ENCODE peak calls at places on chromosomes 2 and 18, in ten cellular contexts. L is brain microvascular endothelial cell; J is endothelial cell; B is GM12865; O is activated T-helper 1 cell treated with anti-CD3 and anti-CD28 coated beads, Interleukin-2, amount 50 U/mL, for 16 hours; U is RWPE1; G is BJ; A is Peyer's patch; P is pons; Z is AG09309. X is an unnamed sample.

GRCh38 chr2:236887519-236887918 is 198.2 kb upstream of the COPS8 start:
- DNase-seq in L (peak), J (no peak), B (no peak), O (no peak), U (no peak), G (peak), A (no peak), P (no peak), Z (peak), X (no peak)

GRCh38 chr18:80171190-80171872 is 62.3 kb downstream of the ADNP2 start:
- DNase-seq in L (no peak), J (peak), B (peak), O (no peak), U (peak), G (no peak), A (peak), P (peak), Z (peak), X (peak)

GRCh38 chr2:14751581-14751980 is 119.1 kb downstream of the LRATD1 start:
- DNase-seq in L (no peak), J (no peak), B (no peak), O (no peak), U (peak), G (no peak), A (no peak), P (no peak), Z (no peak), X (no peak)

GRCh38 chr2:162037028-162037795 is 36.8 kb downstream of the DPP4 start:
- DNase-seq in L (no peak), J (no peak), B (no peak), O (no peak), U (no peak), G (no peak), A (no peak), P (no peak), Z (no peak), X (no peak)

GRCh38 chr2:18117592-18117991 is 239.1 kb downstream of the KCNS3 start:
- DNase-seq in L (peak), J (peak), B (peak), O (no peak), U (peak), G (no peak), A (no peak), P (no peak), Z (peak), X (no peak)

GRCh38 chr2:117832332-117832731 is 17.8 kb downstream of the DDX18 start:
- DNase-seq in L (no peak), J (no peak), B (no peak), O (no peak), U (no peak), G (no peak), A (no peak), P (no peak), Z (no peak), X (no peak)

GRCh38 chr2:216604458-216604857 is 28.8 kb upstream of the IGFBP2 start:
- DNase-seq in L (no peak), J (no peak), B (no peak), O (no peak), U (no peak), G (no peak), A (no peak), P (peak), Z (no peak), X (no peak)

GRCh38 chr2:101518470-101519172 is 43.7 kb upstream of the RFX8 start:
- DNase-seq in L (peak), J (peak), B (no peak), O (no peak), U (peak), G (no peak), A (peak), P (peak), Z (no peak), X (no peak)

GRCh38 chr2:75200140-75200985 is 1.0 kb upstream of the TACR1 start:
- DNase-seq in L (no peak), J (peak), B (peak), O (no peak), U (peak), G (no peak), A (no peak), P (no peak), Z (no peak), X (no peak)

GRCh38 chr18:66013976-66014375 is 263.2 kb downstream of the CDH7 start:
- DNase-seq in L (no peak), J (no peak), B (no peak), O (no peak), U (peak), G (no peak), A (no peak), P (no peak), Z (no peak), X (no peak)

GRCh38 chr2:27211241-27211942 is 449 bp upstream of the ATRAID start:
- DNase-seq in L (no peak), J (no peak), B (peak), O (no peak), U (peak), G (no peak), A (peak), P (no peak), Z (no peak), X (no peak)

GRCh38 chr2:169716229-169716886 is 17.3 kb upstream of the KLHL23 start:
- DNase-seq in L (no peak), J (no peak), B (no peak), O (no peak), U (no peak), G (peak), A (peak), P (peak), Z (peak), X (no peak)

GRCh38 chr2:97712693-97713295 is 582 bp upstream of the ZAP70 start:
- DNase-seq in L (no peak), J (no peak), B (no peak), O (peak), U (no peak), G (no peak), A (peak), P (no peak), Z (no peak), X (peak)

GRCh38 chr18:31041346-31042067 is 1.0 kb downstream of the DSC3 start:
- DNase-seq in L (no peak), J (peak), B (no peak), O (no peak), U (peak), G (no peak), A (peak), P (no peak), Z (no peak), X (no peak)

GRCh38 chr2:233338969-233339368 is 15.3 kb upstream of the DGKD start:
- DNase-seq in L (no peak), J (no peak), B (no peak), O (no peak), U (no peak), G (no peak), A (no peak), P (no peak), Z (no peak), X (no peak)

GRCh38 chr2:35783723-35784122 is 571.9 kb upstream of the CRIM1 start:
- DNase-seq in L (peak), J (no peak), B (no peak), O (no peak), U (peak), G (no peak), A (no peak), P (peak), Z (no peak), X (no peak)

GRCh38 chr2:206616141-206616540 is 26.1 kb upstream of the FAM237A start:
- DNase-seq in L (no peak), J (no peak), B (no peak), O (no peak), U (peak), G (no peak), A (no peak), P (no peak), Z (no peak), X (no peak)

GRCh38 chr2:120444691-120445240 is 98.8 kb downstream of the INHBB start:
- DNase-seq in L (no peak), J (no peak), B (no peak), O (no peak), U (no peak), G (no peak), A (no peak), P (no peak), Z (no peak), X (no peak)

GRCh38 chr2:170139276-170139967 is 38.5 kb upstream of the MYO3B start:
- DNase-seq in L (no peak), J (no peak), B (peak), O (no peak), U (no peak), G (no peak), A (no peak), P (no peak), Z (no peak), X (no peak)

GRCh38 chr2:460861-461260 is 173.0 kb upstream of the ALKAL2 start:
- DNase-seq in L (no peak), J (no peak), B (peak), O (no peak), U (no peak), G (no peak), A (no peak), P (no peak), Z (no peak), X (no peak)

GRCh38 chr2:9422321-9423099 is 818 bp downstream of the ITGB1BP1 start:
- DNase-seq in L (no peak), J (peak), B (peak), O (peak), U (peak), G (no peak), A (peak), P (peak), Z (no peak), X (peak)

GRCh38 chr2:127170021-127170420 is 50.1 kb downstream of the CYP27C1 start:
- DNase-seq in L (no peak), J (no peak), B (no peak), O (no peak), U (no peak), G (no peak), A (no peak), P (no peak), Z (no peak), X (peak)

GRCh38 chr18:62436636-62437519 is 85.9 kb upstream of the ZCCHC2 start:
- DNase-seq in L (peak), J (no peak), B (no peak), O (no peak), U (peak), G (no peak), A (no peak), P (peak), Z (peak), X (peak)

X was measured in sciatic nerve.